ENCODE peak calls at places on chromosomes 1 and 21, in four cellular contexts. I is ascending aorta, A is endothelial cell, U is MCF 10A. C is an unnamed sample.

GRCh38 chr1:17636612-17637011 is 97.1 kb downstream of the ARHGEF10L start:
- DNase-seq in I (no peak), A (no peak), U (no peak), C (no peak)

GRCh38 chr1:182196897-182197546 is 135.5 kb upstream of the ZNF648 start:
- DNase-seq in I (no peak), A (no peak), U (peak), C (no peak)

GRCh38 chr1:156389311-156389710 is 20.3 kb downstream of the RHBG start:
- DNase-seq in I (no peak), A (no peak), U (no peak), C (no peak)

GRCh38 chr1:32741417-32742131 is 39.0 kb upstream of the SYNC start:
- DNase-seq in I (no peak), A (peak), U (no peak), C (no peak)

GRCh38 chr1:23194119-23194984 is 22.9 kb downstream of the HTR1D start:
- DNase-seq in I (no peak), A (no peak), U (peak), C (no peak)

GRCh38 chr1:54795841-54796468 is 5.2 kb downstream of the TTC22 start:
- DNase-seq in I (no peak), A (no peak), U (no peak), C (no peak)

GRCh38 chr1:43722825-43723224 is 15.5 kb downstream of the ST3GAL3 start:
- DNase-seq in I (no peak), A (no peak), U (no peak), C (no peak)

GRCh38 chr1:195238313-195238712 is 1369.9 kb downstream of the KCNT2 start:
- DNase-seq in I (no peak), A (no peak), U (no peak), C (no peak)

GRCh38 chr1:92217721-92218120 is at the start of gene C1orf146:
- DNase-seq in I (no peak), A (no peak), U (no peak), C (no peak)

GRCh38 chr1:93047585-93047984 is 31.5 kb upstream of the MTF2 start:
- DNase-seq in I (no peak), A (no peak), U (no peak), C (no peak)

GRCh38 chr1:15304708-15305326 is 57.8 kb downstream of the FHAD1 start:
- DNase-seq in I (no peak), A (peak), U (peak), C (peak)

GRCh38 chr1:38418195-38419030 is 371.8 kb upstream of the POU3F1 start:
- DNase-seq in I (no peak), A (no peak), U (no peak), C (no peak)

GRCh38 chr1:197924516-197925123 is 7.4 kb downstream of the LHX9 start:
- DNase-seq in I (no peak), A (peak), U (peak), C (no peak)

GRCh38 chr1:169914534-169914933 is 20.8 kb upstream of the SCYL3 start:
- DNase-seq in I (no peak), A (no peak), U (peak), C (no peak)

GRCh38 chr1:206864939-206865671 is at the start of gene IL20:
- DNase-seq in I (peak), A (peak), U (peak), C (peak)

GRCh38 chr1:151158311-151158710 is 1.9 kb downstream of the TNFAIP8L2 start:
- DNase-seq in I (no peak), A (no peak), U (no peak), C (no peak)

GRCh38 chr1:217311766-217312165 is 319.1 kb downstream of the GPATCH2 start:
- DNase-seq in I (no peak), A (peak), U (peak), C (no peak)

GRCh38 chr1:225670806-225671733 is 18.1 kb upstream of the ENAH start:
- DNase-seq in I (no peak), A (no peak), U (peak), C (no peak)

GRCh38 chr1:44217809-44218410 is 4.6 kb downstream of the DMAP1 start:
- DNase-seq in I (no peak), A (peak), U (peak), C (peak)

GRCh38 chr1:98051065-98051675 is 130.3 kb upstream of the DPYD start:
- DNase-seq in I (no peak), A (peak), U (peak), C (peak)

GRCh38 chr1:98046031-98046641 is 125.3 kb upstream of the DPYD start:
- DNase-seq in I (no peak), A (peak), U (peak), C (no peak)

GRCh38 chr1:98045211-98046030 is 124.6 kb upstream of the DPYD start:
- DNase-seq in I (no peak), A (no peak), U (no peak), C (no peak)

GRCh38 chr1:98049370-98050115 is 128.7 kb upstream of the DPYD start:
- DNase-seq in I (no peak), A (no peak), U (no peak), C (no peak)

DNA sequence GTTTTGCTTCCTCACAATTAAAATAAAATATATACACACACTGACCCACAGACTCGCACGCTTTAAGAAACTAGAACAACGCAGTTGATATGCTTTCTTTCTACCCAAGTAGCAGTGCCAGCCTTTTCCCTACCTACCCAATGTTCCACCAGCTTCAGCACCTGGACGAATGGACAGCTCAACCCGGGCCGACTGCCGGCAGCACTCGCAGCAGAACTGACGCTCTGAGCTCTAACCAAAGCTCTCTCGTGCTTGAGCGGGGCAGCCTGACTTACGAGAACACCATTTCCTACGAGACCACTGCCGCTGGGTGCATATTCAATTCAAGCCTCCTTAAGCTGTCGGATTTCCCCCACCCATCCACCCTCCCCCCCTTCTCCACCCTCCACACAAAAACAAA is 127.4 kb upstream of the DPYD start:
- DNase-seq in I (no peak), A (peak), U (peak), C (peak)
- TF ChIP-seq CTCF in I (no peak), A (no peak), U (no peak), C (no peak)

GRCh38 chr1:52842643-52843310 is at the start of gene ZYG11A:
- DNase-seq in I (no peak), A (peak), U (peak), C (no peak)
- TF ChIP-seq CTCF in I (peak), A (peak), U (no peak), C (no peak)

GRCh38 chr1:89525169-89525855 is 683 bp downstream of the LRRC8B start:
- DNase-seq in I (no peak), A (peak), U (peak), C (no peak)
- TF ChIP-seq CTCF in I (no peak), A (no peak), U (no peak), C (no peak)

GRCh38 chr1:209590405-209590804 is 6.9 kb downstream of the CAMK1G start:
- DNase-seq in I (no peak), A (peak), U (no peak), C (no peak)
- TF ChIP-seq CTCF in I (no peak), A (no peak), U (no peak), C (no peak)

GRCh38 chr1:245007686-245008085 is 143.3 kb upstream of the HNRNPU start:
- DNase-seq in I (no peak), A (no peak), U (no peak), C (no peak)

GRCh38 chr1:245003246-245003645 is 138.9 kb upstream of the HNRNPU start:
- DNase-seq in I (no peak), A (no peak), U (no peak), C (no peak)

GRCh38 chr1:245010018-245010614 is 144.7 kb upstream of the KIF26B start:
- DNase-seq in I (no peak), A (no peak), U (no peak), C (no peak)

GRCh38 chr1:245014247-245015029 is 140.3 kb upstream of the KIF26B start:
- DNase-seq in I (no peak), A (no peak), U (no peak), C (no peak)

DNA sequence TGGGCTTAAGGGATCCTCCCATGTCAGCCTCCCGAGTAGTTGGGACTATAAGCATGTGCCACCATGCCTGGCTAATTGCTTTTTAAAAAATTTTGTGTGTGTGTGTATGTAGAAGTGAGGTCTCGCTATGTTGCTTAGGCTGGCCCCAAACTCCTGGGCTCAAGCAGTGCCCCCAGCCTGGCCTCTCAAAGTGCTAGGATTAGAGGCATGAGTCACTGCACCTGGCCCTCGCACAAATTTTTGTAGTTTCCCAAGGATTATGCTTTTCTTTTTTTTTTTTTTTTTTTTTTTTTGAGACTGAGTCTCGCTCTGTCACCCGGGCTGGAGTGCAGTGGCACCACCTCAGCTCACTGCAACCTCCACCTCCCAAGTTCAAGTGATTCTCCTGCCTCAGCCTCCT is 144.4 kb upstream of the HNRNPU start:
- DNase-seq in I (no peak), A (no peak), U (peak), C (no peak)
- TF ChIP-seq CTCF in I (no peak), A (no peak), U (no peak), C (no peak)

GRCh38 chr1:31215083-31215570 is 24.6 kb downstream of the NKAIN1 start:
- DNase-seq in I (no peak), A (no peak), U (no peak), C (no peak)

GRCh38 chr1:31219489-31219888 is 20.2 kb downstream of the NKAIN1 start:
- DNase-seq in I (no peak), A (no peak), U (no peak), C (no peak)

GRCh38 chr1:31218705-31219104 is 21.0 kb downstream of the NKAIN1 start:
- DNase-seq in I (no peak), A (no peak), U (no peak), C (no peak)

GRCh38 chr1:31216016-31216415 is 23.7 kb downstream of the NKAIN1 start:
- DNase-seq in I (no peak), A (peak), U (no peak), C (no peak)

DNA sequence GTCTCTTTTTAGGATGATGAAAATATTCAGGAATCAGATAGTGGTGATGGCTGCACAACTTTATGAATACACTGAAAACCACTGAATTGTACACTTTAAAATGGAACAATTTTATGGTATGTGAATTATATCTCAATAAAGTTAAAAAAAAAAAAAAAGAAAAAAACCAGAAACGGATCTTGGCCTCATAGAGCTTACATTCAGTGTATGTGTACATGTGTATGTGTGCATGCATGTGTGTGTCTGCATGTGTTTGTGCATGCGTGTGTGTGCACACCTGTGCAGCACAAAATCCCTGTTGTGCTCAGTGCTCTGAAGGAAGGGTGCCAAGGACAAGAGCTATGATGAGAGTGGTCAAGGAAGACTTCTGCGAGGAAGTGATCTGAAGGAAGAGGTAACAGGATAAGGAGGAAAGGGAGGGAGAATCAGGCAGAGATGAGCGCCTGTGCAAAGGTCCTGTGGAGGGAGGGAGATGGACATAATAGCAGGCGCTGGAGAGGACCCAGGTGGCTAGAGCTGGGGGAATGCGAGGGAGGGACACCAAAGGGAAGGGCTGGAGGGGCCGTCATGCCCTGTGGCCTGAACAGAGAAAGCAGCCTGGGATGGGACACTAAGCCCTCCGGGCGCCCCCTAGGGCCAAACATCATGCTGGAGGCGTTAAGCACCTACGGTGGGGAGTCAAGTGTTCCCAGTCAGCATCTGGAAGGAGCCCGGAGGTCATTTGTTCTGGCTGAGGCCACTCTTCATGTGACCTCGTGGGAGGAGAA is 25.2 kb downstream of the NKAIN1 start:
- DNase-seq in I (no peak), A (no peak), U (no peak), C (no peak)
- TF ChIP-seq CTCF in I (no peak), A (no peak), U (no peak), C (no peak)

DNA sequence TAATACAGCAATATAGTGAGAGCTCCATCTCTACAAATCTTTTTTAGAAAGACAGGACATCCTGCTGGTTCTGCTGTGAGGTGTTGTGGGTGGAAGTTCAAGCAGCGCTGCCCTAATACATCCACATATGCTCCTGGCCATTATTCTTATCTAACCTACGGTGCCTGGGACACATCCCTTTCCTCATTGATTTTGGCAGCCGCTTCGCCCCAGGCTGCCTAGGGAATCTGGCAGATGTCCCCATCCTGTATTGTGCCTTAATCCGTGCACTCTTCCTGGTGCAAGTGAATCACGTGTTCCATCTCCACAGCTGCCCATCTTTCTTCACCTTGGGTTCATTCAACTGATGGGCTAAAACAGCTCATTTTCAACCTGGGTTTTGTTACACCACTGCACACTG is 3.1 kb upstream of the UBE2G2 start:
- DNase-seq in I (no peak), A (no peak), U (no peak), C (no peak)
- TF ChIP-seq CTCF in I (no peak), A (no peak), U (no peak), C (no peak)

DNA sequence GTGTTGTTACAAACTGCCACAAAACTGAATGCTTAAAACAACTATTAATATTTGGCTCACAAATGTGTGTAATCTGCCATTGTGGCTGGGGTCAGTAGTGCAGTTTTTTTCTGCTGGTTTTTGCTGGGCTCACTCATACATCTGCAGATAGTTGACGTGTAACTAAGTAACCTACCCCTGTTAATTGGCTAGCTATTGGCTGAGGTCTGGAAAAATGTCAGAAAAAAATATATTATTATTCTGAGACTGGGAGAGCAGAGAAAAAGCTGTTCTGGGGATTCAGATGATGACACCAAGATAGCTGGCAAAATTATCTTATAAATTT is 616.0 kb upstream of the ADAMTS5 start:
- DNase-seq in I (no peak), A (no peak), U (no peak), C (no peak)
- TF ChIP-seq CTCF in I (no peak), A (no peak), U (no peak), C (no peak)

DNA sequence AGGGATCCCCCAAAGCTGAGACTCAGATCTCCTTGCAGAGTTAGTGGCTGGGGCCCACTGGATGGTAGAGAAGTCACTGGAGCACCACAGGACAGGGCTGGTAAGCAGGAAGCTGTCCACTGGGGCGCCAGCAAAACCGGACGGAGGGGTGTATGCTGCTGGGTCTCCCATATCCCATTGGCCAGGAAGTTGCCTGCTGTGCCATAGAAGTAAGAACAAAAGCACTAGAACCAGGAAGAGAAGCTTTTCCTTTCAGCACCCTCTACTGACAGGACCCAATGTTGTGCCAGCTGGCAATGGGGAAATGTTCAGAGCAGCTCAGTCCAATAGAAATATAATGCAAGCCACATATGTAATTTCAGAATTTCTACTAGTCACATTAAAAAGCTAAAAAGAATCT is 146.6 kb downstream of the SPATA46 start:
- DNase-seq in I (no peak), A (peak), U (peak), C (no peak)
- TF ChIP-seq CTCF in I (no peak), A (no peak), U (no peak), C (no peak)